ENCODE peak calls at places on chromosomes 5 and 9, in six cellular contexts. T is naive thymus-derived CD4-positive, alpha-beta T cell; Q is activated T-cell treated with anti-CD3 and anti-CD28 coated beads, Interleukin-2, amount 50 U/mL, for 72 hours; I is thoracic aorta; E is pulmonary artery endothelial cell; Y is NCI-H2029. S is an unnamed sample.

GRCh38 chr5:180602481-180603075 is 11.3 kb upstream of the SCGB3A1 start:
- DNase-seq in T (no peak), Q (no peak), I (no peak), E (no peak), Y (no peak), S (no peak)

GRCh38 chr5:169133500-169133899 is 167.4 kb downstream of the SLIT3 start:
- DNase-seq in T (no peak), Q (no peak), I (no peak), E (no peak), Y (no peak), S (no peak)

GRCh38 chr5:5667136-5667554 is 244.7 kb downstream of the ICE1 start:
- DNase-seq in T (no peak), Q (no peak), I (no peak), E (no peak), Y (no peak), S (no peak)

GRCh38 chr9:127651697-127652610 is 39.9 kb downstream of the STXBP1 start:
- DNase-seq in T (no peak), Q (no peak), I (no peak), E (no peak), Y (no peak), S (no peak)

GRCh38 chr9:16626577-16627130 is 243.8 kb downstream of the BNC2 start:
- DNase-seq in T (no peak), Q (no peak), I (peak), E (peak), Y (no peak), S (no peak)

GRCh38 chr5:135244620-135245021 is 154.4 kb downstream of the MACROH2A1 start:
- DNase-seq in T (no peak), Q (no peak), I (no peak), E (no peak), Y (no peak), S (no peak)

GRCh38 chr9:127177682-127178265 is 55.3 kb upstream of the ANGPTL2 start:
- DNase-seq in T (peak), Q (no peak), I (no peak), E (no peak), Y (no peak), S (no peak)

GRCh38 chr9:131227112-131228058 is 48.9 kb downstream of the FAM78A start:
- DNase-seq in T (no peak), Q (no peak), I (no peak), E (no peak), Y (peak), S (no peak)

GRCh38 chr9:114696814-114697544 is 15.0 kb upstream of the TEX48 start:
- DNase-seq in T (no peak), Q (peak), I (no peak), E (no peak), Y (no peak), S (peak)

GRCh38 chr9:116360974-116361373 is 207.4 kb downstream of the PAPPA start:
- DNase-seq in T (no peak), Q (no peak), I (no peak), E (no peak), Y (no peak), S (no peak)

GRCh38 chr5:116652196-116652729 is 77.6 kb upstream of the SEMA6A start:
- DNase-seq in T (no peak), Q (no peak), I (peak), E (no peak), Y (no peak), S (no peak)

GRCh38 chr5:115815693-115816225 is 700 bp downstream of the CDO1 start:
- DNase-seq in T (no peak), Q (peak), I (no peak), E (no peak), Y (no peak), S (no peak)

GRCh38 chr9:136762915-136763648 is 1.2 kb downstream of the LCN15 start:
- DNase-seq in T (no peak), Q (peak), I (no peak), E (no peak), Y (peak), S (peak)

GRCh38 chr5:54738973-54739367 is 221.4 kb downstream of the SNX18 start:
- DNase-seq in T (no peak), Q (no peak), I (no peak), E (no peak), Y (no peak), S (no peak)

GRCh38 chr5:109016300-109016699 is 268.6 kb downstream of the FER start:
- DNase-seq in T (no peak), Q (no peak), I (no peak), E (no peak), Y (no peak), S (no peak)

GRCh38 chr9:129070670-129071525 is 10.0 kb upstream of the DOLPP1 start:
- DNase-seq in T (no peak), Q (no peak), I (no peak), E (no peak), Y (no peak), S (no peak)

GRCh38 chr5:137035480-137035878 is 463.6 kb downstream of the SPOCK1 start:
- DNase-seq in T (no peak), Q (no peak), I (no peak), E (no peak), Y (no peak), S (no peak)

GRCh38 chr9:130995399-130995941 is 13.5 kb upstream of the LAMC3 start:
- DNase-seq in T (no peak), Q (no peak), I (no peak), E (no peak), Y (no peak), S (no peak)

GRCh38 chr5:115214541-115214940 is 44.8 kb upstream of the TRIM36 start:
- DNase-seq in T (no peak), Q (no peak), I (no peak), E (no peak), Y (no peak), S (no peak)

GRCh38 chr5:95153581-95153980 is 131.3 kb downstream of the MCTP1 start:
- DNase-seq in T (no peak), Q (no peak), I (no peak), E (no peak), Y (no peak), S (no peak)

GRCh38 chr9:127788337-127789011 is 2.6 kb downstream of the CDK9 start:
- DNase-seq in T (no peak), Q (peak), I (no peak), E (no peak), Y (no peak), S (peak)

GRCh38 chr9:128484686-128485413 is 19.7 kb upstream of the GLE1 start:
- DNase-seq in T (no peak), Q (no peak), I (no peak), E (no peak), Y (no peak), S (no peak)

GRCh38 chr5:37272564-37272963 is 23.4 kb upstream of the CPLANE1 start:
- DNase-seq in T (no peak), Q (no peak), I (no peak), E (no peak), Y (no peak), S (no peak)

GRCh38 chr9:73149371-73150067 is 2.1 kb upstream of the ANXA1 start:
- DNase-seq in T (no peak), Q (no peak), I (no peak), E (peak), Y (peak), S (peak)